ENCODE peak calls at places on chromosomes 13 and 19, in seven cellular contexts. O is IMR-90; K is heart left ventricle; I is effector memory CD4-positive, alpha-beta T cell; Q is Karpas-422; L is SK-N-SH; Z is BE2C. F is an unnamed sample.

GRCh38 chr19:44512326-44513298 is 12.3 kb upstream of the ZNF180 start:
- DNase-seq in K (no peak), Z (peak; percentile 49), Q (peak; percentile 79), O (peak; percentile 58), I (no peak), L (peak; percentile 61), F (no peak)

GRCh38 chr13:114070098-114070799 is 62.2 kb downstream of the RASA3 start:
- DNase-seq in O (no peak), I (no peak), Q (no peak), L (no peak), K (peak; percentile 4), Z (no peak), F (no peak)

GRCh38 chr19:14409157-14410053 is 9.7 kb downstream of the DDX39A start:
- DNase-seq in K (no peak), Z (no peak), O (no peak), Q (no peak), L (no peak), I (no peak), F (no peak)

GRCh38 chr13:113400621-113401451 is 36.9 kb upstream of the GRTP1 start:
- DNase-seq in O (no peak), I (no peak), L (no peak), Z (no peak), Q (no peak), K (peak; percentile 72), F (no peak)

GRCh38 chr19:30873691-30874090 is 475.5 kb downstream of the TSHZ3 start:
- DNase-seq in Q (no peak), I (no peak), Z (no peak), O (no peak), K (no peak), L (no peak), F (no peak)

GRCh38 chr13:51457086-51457485 is 4.2 kb upstream of the INTS6 start:
- DNase-seq in Z (no peak), Q (no peak), O (no peak), L (no peak), K (no peak), I (no peak), F (no peak)

GRCh38 chr13:111512707-111513106 is 192.3 kb downstream of the TEX29 start:
- DNase-seq in L (no peak), K (no peak), Z (no peak), O (no peak), I (no peak), Q (no peak), F (no peak)

GRCh38 chr19:31352782-31353651 is 3.8 kb upstream of the TSHZ3 start:
- DNase-seq in Z (no peak), I (no peak), O (no peak), K (no peak), L (peak; percentile 36), Q (no peak), F (no peak)

GRCh38 chr13:45909724-45910123 is 58.2 kb upstream of the SIAH3 start:
- DNase-seq in I (no peak), L (no peak), Q (no peak), Z (no peak), O (no peak), K (no peak), F (no peak)

GRCh38 chr13:80012281-80012680 is 328.6 kb downstream of the SPRY2 start:
- DNase-seq in I (no peak), K (no peak), O (no peak), Z (peak; percentile 46), Q (no peak), L (no peak), F (no peak)

GRCh38 chr19:47540748-47541147 is 25.9 kb upstream of the NAPA start:
- DNase-seq in L (no peak), Q (peak; percentile 73), Z (no peak), O (peak; percentile 51), I (no peak), K (no peak), F (no peak)

GRCh38 chr13:21010621-21011020 is 50.8 kb downstream of the LATS2 start:
- DNase-seq in Q (peak; percentile 60), I (no peak), K (no peak), L (no peak), O (peak; percentile 47), Z (no peak), F (no peak)

DNA sequence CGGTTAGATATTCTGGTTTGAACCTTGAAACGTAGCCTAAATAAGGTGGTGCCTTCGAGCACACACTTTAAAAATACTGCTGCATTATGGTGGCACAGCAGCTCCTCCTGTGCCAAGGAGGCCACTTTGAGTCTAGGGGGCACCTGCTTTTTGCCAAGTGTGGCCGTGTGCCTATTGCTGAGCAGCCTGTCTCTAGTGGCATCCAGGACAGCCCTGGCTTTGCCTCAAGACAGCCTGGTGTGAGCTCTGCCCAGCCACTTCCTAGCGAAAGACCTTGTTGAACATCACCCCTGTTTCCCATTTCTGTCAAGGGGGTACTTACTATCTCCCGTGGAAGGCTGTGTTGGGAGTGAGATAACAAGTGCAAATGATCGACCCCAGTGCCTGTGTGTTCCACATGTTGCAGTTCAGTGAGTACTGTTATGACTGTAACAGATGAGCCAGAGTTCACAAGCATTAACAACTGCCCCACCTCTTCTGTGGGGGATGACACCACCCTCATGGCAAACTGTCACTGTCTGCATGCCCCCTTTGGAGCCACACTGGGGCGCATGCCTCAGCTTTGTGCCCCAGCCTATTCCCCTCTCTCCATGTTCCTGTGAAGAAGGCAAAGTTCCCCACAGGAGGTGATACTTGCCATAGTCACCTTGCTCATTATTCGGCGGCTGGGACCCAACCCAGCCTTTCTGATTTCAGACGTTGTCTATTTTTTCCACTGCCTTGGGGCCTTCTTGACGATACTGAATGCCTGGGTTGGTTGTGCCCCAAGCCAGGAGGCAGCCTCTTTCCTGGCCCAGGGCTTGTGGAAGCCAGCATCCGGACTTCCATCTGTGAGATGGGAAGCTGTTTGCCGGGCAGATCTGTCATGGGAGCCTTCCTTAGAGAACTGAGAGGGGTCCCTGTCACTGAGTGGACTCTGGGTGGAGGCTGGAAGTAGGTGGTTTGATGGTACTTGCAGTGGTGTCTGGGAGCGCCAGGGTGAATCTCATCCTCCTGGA is 5.4 kb downstream of the GATAD2A start:
- DNase-seq in L (no peak), I (no peak), Z (no peak), K (no peak), Q (no peak), O (no peak), F (no peak)
- H3K4me1 ChIP-seq in L (peaks cover 23% of the 10 kb centered on the region), I (peaks cover 46% of the 10 kb centered on the region), Z (no peaks in the 10 kb centered on the region), K (peaks cover 22% of the 10 kb centered on the region), Q (peaks cover 36% of the 10 kb centered on the region), O (peaks cover 9% of the 10 kb centered on the region), F (peaks cover 41% of the 10 kb centered on the region)

GRCh38 chr19:56995298-56995697 is 124.5 kb upstream of the USP29 start:
- DNase-seq in Z (no peak), Q (no peak), L (no peak), K (no peak), I (no peak), O (no peak), F (no peak)

GRCh38 chr19:56993851-56994250 is 125.9 kb upstream of the USP29 start:
- DNase-seq in Q (no peak), K (no peak), I (no peak), Z (no peak), L (no peak), O (no peak), F (no peak)

GRCh38 chr19:56994251-56995017 is 125.4 kb upstream of the USP29 start:
- DNase-seq in Q (no peak), Z (no peak), L (no peak), K (no peak), I (no peak), O (no peak), F (no peak)
- H3K4me1 ChIP-seq in Q (no peaks in the 10 kb centered on the region), Z (no peaks in the 10 kb centered on the region), L (no peaks in the 10 kb centered on the region), K (no peaks in the 10 kb centered on the region), I (no peaks in the 10 kb centered on the region), O (no peaks in the 10 kb centered on the region), F (no peaks in the 10 kb centered on the region)

GRCh38 chr19:2679439-2679838 is 23.1 kb downstream of the GNG7 start:
- DNase-seq in I (no peak), Q (no peak), Z (no peak), O (no peak), L (no peak), K (no peak), F (no peak)

GRCh38 chr19:2680808-2681207 is 21.7 kb downstream of the GNG7 start:
- DNase-seq in Q (peak; percentile 68), Z (no peak), L (no peak), O (no peak), K (no peak), I (no peak), F (no peak)

GRCh38 chr19:2683430-2683995 is 19.0 kb downstream of the GNG7 start:
- DNase-seq in Z (no peak), L (no peak), O (no peak), K (no peak), Q (no peak), I (no peak), F (no peak)

GRCh38 chr19:2675892-2676291 is 26.6 kb downstream of the GNG7 start:
- DNase-seq in K (no peak), Z (no peak), I (no peak), Q (no peak), L (no peak), O (no peak), F (no peak)

DNA sequence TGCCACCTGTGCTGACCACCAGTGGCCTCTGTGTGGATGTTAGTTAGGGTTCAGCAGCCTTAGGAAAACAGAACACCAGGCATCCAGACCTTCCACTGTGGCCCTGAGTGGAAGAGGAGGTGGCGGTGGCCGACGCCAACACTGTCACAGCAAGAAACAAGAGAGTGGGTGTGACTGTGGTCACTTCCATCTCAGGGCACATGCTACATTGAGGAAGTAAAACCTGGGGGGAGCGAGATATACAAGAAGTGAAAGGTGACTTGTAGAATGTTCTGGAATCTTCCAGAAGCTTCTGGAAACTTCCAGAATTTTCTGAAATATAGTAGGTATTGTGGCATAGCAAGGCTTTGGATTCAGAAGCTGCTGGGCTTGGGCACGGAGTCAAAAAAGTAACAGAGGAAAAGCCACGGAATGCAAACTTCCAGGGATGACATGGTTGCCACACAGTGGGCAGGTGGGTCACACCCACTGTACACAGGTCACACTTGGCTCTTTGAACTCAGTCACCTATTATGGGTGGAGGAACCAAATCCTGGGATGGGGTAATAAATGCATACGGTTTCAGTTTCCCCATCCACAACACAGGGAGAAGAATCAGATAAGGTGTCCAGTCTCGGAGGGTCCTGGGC is 24.3 kb downstream of the GNG7 start:
- DNase-seq in K (no peak), Q (no peak), I (no peak), Z (no peak), L (no peak), O (no peak), F (no peak)
- H3K4me1 ChIP-seq in K (peaks cover 4% of the 10 kb centered on the region), Q (peaks cover 7% of the 10 kb centered on the region), I (no peaks in the 10 kb centered on the region), Z (no peaks in the 10 kb centered on the region), L (no peaks in the 10 kb centered on the region), O (no peaks in the 10 kb centered on the region), F (no peaks in the 10 kb centered on the region)

GRCh38 chr13:48400820-48401219 is 12.1 kb downstream of the LPAR6 start:
- DNase-seq in I (no peak), L (no peak), Z (no peak), K (no peak), Q (no peak), O (peak; percentile 46), F (no peak)
- H3K4me1 ChIP-seq in I (peaks cover 13% of the 10 kb centered on the region), L (no peaks in the 10 kb centered on the region), Z (no peaks in the 10 kb centered on the region), K (peaks cover 17% of the 10 kb centered on the region), Q (peaks cover 56% of the 10 kb centered on the region), O (peaks cover 5% of the 10 kb centered on the region), F (peaks cover 11% of the 10 kb centered on the region)